ENCODE peak calls at places on chromosomes 3 and 15, in eight cellular contexts. O is Right ventricle myocardium superior, T is GM04503, F is iPS-NIHi11, Q is smooth muscle cell of the brain vasculature, M is H1, A is posterior vena cava, D is nucleus accumbens. J is an unnamed sample.
A peak's percentile ranks its signal among the peaks of the same experiment; 100 is the strongest.

GRCh38 chr3:87287025-87287424 is 10.6 kb upstream of the POU1F1 start:
- DNase-seq in O (no peak), T (peak; percentile 8), F (no peak), Q (no peak), M (no peak), A (no peak), D (no peak), J (no peak)

GRCh38 chr3:113743006-113743639 is 2.9 kb downstream of the NAA50 start:
- DNase-seq in O (no peak), T (no peak), F (no peak), Q (no peak), M (no peak), A (no peak), D (no peak), J (no peak)

GRCh38 chr3:116473602-116474001 is 28.3 kb upstream of the LSAMP start:
- DNase-seq in O (no peak), T (no peak), F (no peak), Q (no peak), M (no peak), A (no peak), D (no peak), J (no peak)

GRCh38 chr3:19994796-19995195 is 17.3 kb downstream of the PP2D1 start:
- DNase-seq in O (no peak), T (no peak), F (no peak), Q (no peak), M (no peak), A (no peak), D (no peak), J (no peak)

GRCh38 chr15:40445411-40446055 is 4.8 kb downstream of the BAHD1 start:
- DNase-seq in O (no peak), T (no peak), F (no peak), Q (no peak), M (no peak), A (no peak), D (no peak), J (no peak)

GRCh38 chr15:93030430-93031102 is 58.4 kb downstream of the RGMA start:
- DNase-seq in O (peak; percentile 78), T (no peak), F (peak; percentile 87), Q (no peak), M (peak; percentile 90), A (peak; percentile 89), D (peak; percentile 73), J (no peak)

GRCh38 chr15:77527164-77527778 is 105.4 kb downstream of the LINGO1 start:
- DNase-seq in O (no peak), T (no peak), F (peak; percentile 73), Q (no peak), M (no peak), A (peak; percentile 65), D (no peak), J (peak; percentile 68)

GRCh38 chr3:128804017-128804816 is 75.2 kb upstream of the ACAD9 start:
- DNase-seq in O (no peak), T (no peak), F (no peak), Q (no peak), M (no peak), A (no peak), D (no peak), J (no peak)

GRCh38 chr3:123724306-123724705 is 139.5 kb upstream of the HACD2 start:
- DNase-seq in O (no peak), T (no peak), F (peak; percentile 47), Q (no peak), M (no peak), A (no peak), D (no peak), J (no peak)

GRCh38 chr15:92803852-92804609 is 96.1 kb upstream of the CHD2 start:
- DNase-seq in O (peak; percentile 77), T (peak; percentile 100), F (peak; percentile 32), Q (peak; percentile 82), M (no peak), A (peak; percentile 91), D (peak; percentile 42), J (peak; percentile 92)

GRCh38 chr3:40557558-40558161 is 32.9 kb downstream of the ZNF621 start:
- DNase-seq in O (no peak), T (no peak), F (no peak), Q (no peak), M (no peak), A (no peak), D (no peak), J (no peak)

GRCh38 chr3:34011171-34012101 is 213.0 kb downstream of the PDCD6IP start:
- DNase-seq in O (no peak), T (no peak), F (peak; percentile 24), Q (no peak), M (no peak), A (no peak), D (no peak), J (no peak)

J was measured in upper lobe of right lung.